ENCODE peak calls at places on chromosomes 3 and 15, in nine cellular contexts. J, O, X, I, Y, S, U, T and D are unnamed samples.

GRCh38 chr3:160401301-160402095 is 2.0 kb downstream of the SMC4 start:
- DNase-seq in J (no peak), O (peak), X (peak), I (peak), Y (peak), S (no peak), U (no peak), T (peak), D (peak)

GRCh38 chr15:38844683-38845195 is 280.1 kb upstream of the RASGRP1 start:
- DNase-seq in J (no peak), O (no peak), X (no peak), I (peak), Y (no peak), S (no peak), U (no peak), T (no peak), D (no peak)

GRCh38 chr3:56896357-56896756 is 94.6 kb upstream of the ARHGEF3 start:
- DNase-seq in J (no peak), O (no peak), X (no peak), I (no peak), Y (no peak), S (no peak), U (no peak), T (no peak), D (no peak)

GRCh38 chr15:25717116-25717755 is 145.9 kb downstream of the ATP10A start:
- DNase-seq in J (no peak), O (peak), X (no peak), I (peak), Y (no peak), S (no peak), U (no peak), T (no peak), D (no peak)

GRCh38 chr3:31219131-31219843 is 313.4 kb upstream of the STT3B start:
- DNase-seq in J (no peak), O (peak), X (no peak), I (peak), Y (no peak), S (no peak), U (no peak), T (no peak), D (no peak)

GRCh38 chr3:41199866-41200668 is 762 bp downstream of the CTNNB1 start:
- DNase-seq in J (no peak), O (peak), X (peak), I (peak), Y (peak), S (peak), U (peak), T (no peak), D (no peak)

GRCh38 chr15:65902373-65902772 is 33.1 kb downstream of the RAB11A start:
- DNase-seq in J (no peak), O (no peak), X (peak), I (peak), Y (peak), S (no peak), U (peak), T (peak), D (no peak)

GRCh38 chr3:113018461-113019181 is 27.8 kb downstream of the GTPBP8 start:
- DNase-seq in J (no peak), O (peak), X (peak), I (peak), Y (peak), S (no peak), U (no peak), T (no peak), D (no peak)

GRCh38 chr3:35919160-35919559 is 279.8 kb downstream of the ARPP21 start:
- DNase-seq in J (no peak), O (no peak), X (no peak), I (no peak), Y (no peak), S (no peak), U (no peak), T (no peak), D (no peak)

DNA sequence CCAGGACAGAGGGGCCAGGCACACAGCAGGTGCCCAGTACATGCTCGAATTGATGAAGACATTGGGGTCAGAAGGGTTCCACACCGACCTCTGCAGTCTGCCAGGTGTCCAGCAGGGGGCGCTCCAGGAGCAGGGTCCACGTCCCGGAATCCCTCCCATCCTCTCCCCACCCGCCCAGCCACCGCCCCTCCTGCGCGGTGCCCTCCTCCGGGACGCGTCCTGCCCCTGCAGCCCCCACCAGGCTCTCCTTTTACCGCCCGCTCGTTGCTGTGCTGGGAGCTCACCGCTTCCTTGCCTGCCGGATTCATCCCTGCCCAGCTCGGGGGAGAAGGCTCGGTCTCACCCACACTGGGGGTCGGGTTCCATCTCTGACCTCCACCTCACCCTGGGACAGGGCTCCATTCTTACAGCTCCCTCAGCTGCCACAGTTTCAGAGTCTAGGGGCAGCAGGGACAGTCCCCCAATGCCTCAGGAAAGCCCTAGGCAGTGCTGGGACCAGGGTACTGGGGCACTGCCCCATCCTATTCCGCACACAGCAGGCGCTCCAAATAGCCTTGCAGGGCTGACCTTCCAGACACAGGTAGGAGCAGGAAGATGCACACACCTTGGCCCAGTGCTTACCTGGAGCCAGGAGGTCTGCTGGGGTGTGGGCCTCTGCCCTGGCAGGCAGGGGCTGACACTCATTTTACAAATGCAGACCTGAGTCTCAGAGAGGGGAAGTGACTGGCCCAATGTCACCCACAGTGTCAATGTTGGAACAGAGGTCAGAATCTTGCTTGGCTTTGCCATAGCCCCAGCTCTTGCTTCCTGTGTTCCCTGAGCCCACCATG is 31.0 kb downstream of the GRIP2 start:
- DNase-seq in J (peak), O (no peak), X (peak), I (peak), Y (peak), S (peak), U (peak), T (peak), D (no peak)
- H3K4me3 ChIP-seq in J (no peak), O (no peak), X (no peak), I (no peak), Y (no peak), S (no peak), U (no peak), T (no peak), D (no peak)

GRCh38 chr3:126351771-126352475 is 5.3 kb downstream of the KLF15 start:
- DNase-seq in J (peak), O (no peak), X (no peak), I (no peak), Y (no peak), S (no peak), U (no peak), T (no peak), D (no peak)
- TF ChIP-seq CTCF in J (no peak), O (peak), X (no peak), I (no peak), Y (peak), S (no peak), U (peak), T (peak), D (peak)

GRCh38 chr3:127718244-127718915 is 45.6 kb downstream of the ABTB1 start:
- DNase-seq in J (no peak), O (no peak), X (no peak), I (no peak), Y (no peak), S (no peak), U (no peak), T (no peak), D (no peak)
- H3K4me3 ChIP-seq in J (no peak), O (no peak), X (no peak), I (no peak), Y (no peak), S (no peak), U (no peak), T (no peak), D (no peak)

DNA sequence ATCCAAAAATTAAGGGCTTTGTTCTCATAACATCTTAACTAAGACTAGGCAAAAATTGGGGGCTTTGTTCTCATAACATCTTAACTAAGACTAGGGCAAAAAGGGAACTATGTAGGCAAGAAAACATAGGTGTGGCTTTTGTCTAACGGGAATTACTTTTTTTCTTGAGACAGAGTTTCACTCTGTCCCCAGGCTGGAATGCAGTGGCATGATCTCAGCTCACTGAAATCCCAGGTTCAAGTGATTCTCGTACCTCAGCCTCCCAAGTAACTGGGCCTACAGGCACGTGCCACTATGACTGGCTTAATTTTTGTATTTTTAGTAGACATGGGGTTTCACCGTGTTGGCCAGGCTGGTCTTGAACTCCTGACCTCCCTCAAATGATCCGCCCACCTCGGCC is 49.8 kb upstream of the CSPG5 start:
- DNase-seq in J (no peak), O (no peak), X (no peak), I (no peak), Y (no peak), S (no peak), U (no peak), T (no peak), D (no peak)
- TF ChIP-seq CTCF in J (no peak), O (no peak), X (no peak), I (no peak), Y (no peak), S (no peak), U (no peak), T (no peak), D (no peak)

DNA sequence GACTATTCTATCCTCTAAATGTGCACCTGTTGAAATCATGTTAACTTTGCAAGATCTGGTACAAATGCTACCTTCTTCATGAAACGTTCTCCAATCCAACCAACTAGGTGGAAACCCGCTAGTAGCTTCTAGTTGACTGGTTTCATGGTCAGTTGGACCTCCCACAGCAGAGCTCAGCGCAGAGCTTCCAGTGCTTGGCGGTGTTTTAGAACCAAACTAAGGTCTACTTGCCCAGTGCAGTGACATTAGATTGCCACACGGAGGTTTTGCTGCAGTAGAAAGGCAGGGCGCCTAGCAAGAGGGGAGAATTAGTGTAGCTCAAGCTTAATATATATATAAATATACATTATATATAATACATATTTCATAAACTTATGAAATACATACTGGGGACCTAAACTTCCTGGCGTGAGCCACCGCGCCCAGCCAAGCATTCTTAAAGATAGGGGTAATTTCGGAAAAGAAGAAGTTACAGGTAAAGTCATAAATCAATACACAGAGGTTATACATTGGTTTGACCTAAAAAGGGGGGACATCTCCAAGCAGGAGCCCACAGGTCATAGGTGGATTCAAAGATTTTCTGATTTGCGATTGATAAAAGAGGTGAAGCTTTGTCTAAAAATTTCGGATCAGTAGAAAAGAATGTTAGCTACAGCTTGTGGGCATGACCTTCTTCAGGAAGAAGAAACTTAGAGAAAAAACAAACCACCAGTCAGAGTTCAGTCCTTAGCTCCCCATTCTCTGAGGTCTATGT is 2.0 kb upstream of the OXSR1 start:
- DNase-seq in J (no peak), O (no peak), X (peak), I (no peak), Y (no peak), S (no peak), U (no peak), T (peak), D (no peak)
- H3K4me3 ChIP-seq in J (no peak), O (no peak), X (no peak), I (no peak), Y (no peak), S (no peak), U (no peak), T (no peak), D (no peak)

DNA sequence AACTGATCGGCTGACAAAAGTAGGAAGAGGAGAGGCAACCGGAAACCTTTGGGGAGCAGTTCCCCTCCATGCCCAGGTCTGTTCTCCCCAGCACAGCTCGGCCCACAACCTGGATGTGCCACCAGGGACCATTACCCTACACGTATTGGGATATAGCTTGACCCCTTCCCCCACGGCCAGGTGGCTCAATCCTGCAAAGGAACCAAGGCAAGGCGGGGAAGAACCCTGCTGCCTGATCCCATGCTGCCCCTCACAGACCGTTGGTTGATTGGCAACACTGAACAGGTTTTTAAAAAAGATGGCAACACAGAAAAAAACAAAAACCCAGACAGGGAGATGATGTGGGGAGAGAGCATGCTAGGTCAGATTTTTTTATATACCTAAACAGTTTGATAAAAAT is 19.6 kb upstream of the TCAIM start:
- DNase-seq in J (no peak), O (no peak), X (no peak), I (no peak), Y (no peak), S (no peak), U (no peak), T (no peak), D (no peak)
- TF ChIP-seq CTCF in J (no peak), O (no peak), X (no peak), I (no peak), Y (no peak), S (no peak), U (no peak), T (peak), D (no peak)

DNA sequence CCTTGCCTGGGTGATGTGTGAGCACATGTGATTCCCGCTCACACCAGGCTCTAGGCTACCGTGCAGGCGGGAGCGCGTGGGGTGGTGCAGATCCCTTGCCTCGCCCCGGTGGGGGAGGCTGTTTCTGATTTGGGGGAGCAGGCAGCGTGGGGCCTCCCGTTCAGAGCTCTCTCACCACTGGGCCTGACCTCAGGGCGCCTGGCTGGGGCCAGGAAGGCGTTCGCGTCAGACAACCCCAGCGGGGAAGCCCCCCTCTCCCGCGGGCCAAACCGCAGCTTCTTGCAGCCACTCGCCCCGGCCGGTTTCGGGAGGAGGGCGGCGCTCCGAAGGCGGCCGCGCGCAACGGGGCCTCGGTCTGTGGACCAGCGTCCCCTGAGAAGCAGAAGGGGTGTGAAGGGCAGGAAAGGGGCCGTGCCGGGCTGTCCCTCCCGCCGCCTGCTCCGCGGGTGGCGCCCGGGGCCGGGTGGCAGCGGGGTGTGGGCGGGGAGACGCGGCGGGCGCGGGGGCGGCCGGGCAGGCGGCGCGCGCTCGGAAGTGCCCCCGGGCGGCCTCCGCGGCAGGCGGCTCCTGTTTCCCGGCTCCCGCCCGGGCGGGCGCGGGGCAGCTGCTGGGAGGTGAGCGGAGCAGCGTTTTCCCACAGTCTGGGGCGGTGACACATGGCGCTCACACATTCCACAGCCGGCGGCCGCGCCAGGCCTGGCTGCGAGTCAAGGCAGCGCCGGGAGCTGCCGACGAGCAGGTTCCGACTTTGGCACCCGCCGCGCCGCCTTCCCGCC is 65.1 kb upstream of the HES1 start:
- DNase-seq in J (peak), O (peak), X (peak), I (peak), Y (peak), S (peak), U (peak), T (peak), D (peak)
- H3K4me3 ChIP-seq in J (peak), O (peak), X (peak), I (peak), Y (peak), S (no peak), U (peak), T (peak), D (peak)

GRCh38 chr3:139317660-139318430 is 26.0 kb upstream of the MRPS22 start:
- DNase-seq in J (no peak), O (no peak), X (peak), I (no peak), Y (peak), S (no peak), U (no peak), T (no peak), D (no peak)

GRCh38 chr3:139320551-139321309 is 23.1 kb upstream of the MRPS22 start:
- DNase-seq in J (no peak), O (no peak), X (no peak), I (no peak), Y (no peak), S (no peak), U (no peak), T (no peak), D (no peak)

GRCh38 chr3:139318826-139319225 is 25.0 kb upstream of the MRPS22 start:
- DNase-seq in J (no peak), O (no peak), X (no peak), I (no peak), Y (no peak), S (no peak), U (no peak), T (no peak), D (no peak)

GRCh38 chr3:139318431-139318816 is 25.4 kb upstream of the MRPS22 start:
- DNase-seq in J (no peak), O (no peak), X (no peak), I (no peak), Y (peak), S (no peak), U (no peak), T (no peak), D (no peak)

GRCh38 chr3:139319428-139320402 is 24.1 kb upstream of the MRPS22 start:
- DNase-seq in J (no peak), O (no peak), X (no peak), I (no peak), Y (no peak), S (no peak), U (no peak), T (peak), D (no peak)
- TF ChIP-seq CTCF in J (no peak), O (peak), X (peak), I (peak), Y (peak), S (no peak), U (peak), T (peak), D (peak)